ENCODE peak calls at places on chromosomes 11 and 22, in five cellular contexts. K is dorsolateral prefrontal cortex, Z is heart right ventricle, V is cardiac muscle cell, O is foreskin fibroblast. L is an unnamed sample.

GRCh38 chr22:49355206-49355920 is 472.3 kb downstream of the BRD1 start:
- DNase-seq in K (no peak), Z (no peak), V (no peak), O (no peak), L (no peak)

GRCh38 chr11:67687986-67688385 is 13.6 kb upstream of the ALDH3B2 start:
- DNase-seq in K (no peak), Z (no peak), V (no peak), O (no peak), L (no peak)

GRCh38 chr11:85086511-85087284 is 540.4 kb downstream of the DLG2 start:
- DNase-seq in K (no peak), Z (no peak), V (no peak), O (no peak), L (no peak)

GRCh38 chr11:105609832-105610781 is at the start of gene GRIA4:
- DNase-seq in K (peak; percentile 84), Z (peak; percentile 9), V (peak; percentile 76), O (peak; percentile 60), L (peak; percentile 7)

GRCh38 chr11:128653828-128654231 is 40.0 kb upstream of the FLI1 start:
- DNase-seq in K (no peak), Z (peak; percentile 37), V (no peak), O (no peak), L (no peak)

GRCh38 chr22:38114484-38115398 is 4.3 kb upstream of the BAIAP2L2 start:
- DNase-seq in K (peak; percentile 87), Z (peak; percentile 89), V (peak; percentile 88), O (peak; percentile 78), L (peak; percentile 90)

GRCh38 chr11:63888170-63889086 is 28.5 kb downstream of the RCOR2 start:
- DNase-seq in K (no peak), Z (no peak), V (peak; percentile 38), O (peak; percentile 60), L (peak; percentile 66)

GRCh38 chr11:102476069-102476468 is 23.5 kb upstream of the TMEM123 start:
- DNase-seq in K (no peak), Z (no peak), V (no peak), O (no peak), L (no peak)

GRCh38 chr22:47127441-47127871 is 365.0 kb downstream of the TBC1D22A start:
- DNase-seq in K (no peak), Z (no peak), V (no peak), O (no peak), L (no peak)

GRCh38 chr11:72642815-72643511 is 31.3 kb downstream of the PDE2A start:
- DNase-seq in K (no peak), Z (peak; percentile 73), V (peak; percentile 72), O (peak; percentile 26), L (peak; percentile 80)

GRCh38 chr11:108975641-108976071 is 310.8 kb downstream of the DDX10 start:
- DNase-seq in K (no peak), Z (peak; percentile 39), V (peak; percentile 80), O (no peak), L (no peak)

GRCh38 chr11:45896392-45897068 is 10.5 kb downstream of the FREY1 start:
- DNase-seq in K (no peak), Z (no peak), V (peak; percentile 81), O (no peak), L (no peak)

GRCh38 chr11:106231591-106231990 is 154.1 kb downstream of the AASDHPPT start:
- DNase-seq in K (no peak), Z (no peak), V (no peak), O (peak; percentile 23), L (no peak)

GRCh38 chr22:27139935-27140493 is 482.6 kb downstream of the MIAT start:
- DNase-seq in K (no peak), Z (no peak), V (peak; percentile 82), O (peak; percentile 68), L (peak; percentile 45)

GRCh38 chr11:16297332-16297731 is 59.0 kb downstream of the SOX6 start:
- DNase-seq in K (no peak), Z (no peak), V (peak; percentile 21), O (no peak), L (no peak)

GRCh38 chr22:46957521-46957920 is 195.1 kb downstream of the TBC1D22A start:
- DNase-seq in K (no peak), Z (no peak), V (no peak), O (no peak), L (no peak)

GRCh38 chr11:96049426-96049825 is 125.5 kb upstream of the MTMR2 start:
- DNase-seq in K (no peak), Z (no peak), V (no peak), O (peak; percentile 42), L (no peak)

GRCh38 chr11:37104380-37104779 is 506.3 kb upstream of the RAG2 start:
- DNase-seq in K (no peak), Z (no peak), V (no peak), O (no peak), L (no peak)

GRCh38 chr22:30877662-30878515 is 90.7 kb downstream of the MORC2 start:
- DNase-seq in K (peak; percentile 25), Z (peak; percentile 13), V (no peak), O (no peak), L (no peak)

GRCh38 chr11:22633354-22633902 is 7.8 kb upstream of the FANCF start:
- DNase-seq in K (no peak), Z (no peak), V (no peak), O (no peak), L (no peak)

GRCh38 chr11:43788394-43788793 is 92.2 kb upstream of the ALKBH3 start:
- DNase-seq in K (no peak), Z (no peak), V (no peak), O (no peak), L (no peak)

GRCh38 chr11:73308003-73308962 is at the start of gene ARHGEF17:
- DNase-seq in K (no peak), Z (peak; percentile 82), V (peak; percentile 88), O (peak; percentile 77), L (peak; percentile 76)

GRCh38 chr11:95531116-95531515 is 258.5 kb downstream of the FAM76B start:
- DNase-seq in K (no peak), Z (no peak), V (no peak), O (peak; percentile 75), L (no peak)

GRCh38 chr11:125903753-125904659 is at the start of gene DDX25:
- DNase-seq in K (peak; percentile 65), Z (no peak), V (peak; percentile 69), O (no peak), L (no peak)

GRCh38 chr11:96459751-96460150 is 69.9 kb downstream of the JRKL start:
- DNase-seq in K (no peak), Z (no peak), V (no peak), O (no peak), L (no peak)

GRCh38 chr11:20474176-20474950 is 86.8 kb downstream of the PRMT3 start:
- DNase-seq in K (no peak), Z (peak; percentile 20), V (peak; percentile 20), O (no peak), L (no peak)

GRCh38 chr11:65492387-65492636 is 6.5 kb upstream of the MALAT1 start:
- DNase-seq in K (no peak), Z (no peak), V (no peak), O (no peak), L (no peak)

GRCh38 chr11:65492637-65493366 is 6.0 kb upstream of the MALAT1 start:
- DNase-seq in K (peak; percentile 76), Z (peak; percentile 75), V (no peak), O (peak; percentile 88), L (peak; percentile 94)

GRCh38 chr11:65489706-65490310 is 9.0 kb upstream of the MALAT1 start:
- DNase-seq in K (no peak), Z (peak; percentile 46), V (no peak), O (peak; percentile 44), L (peak; percentile 65)

GRCh38 chr11:65491614-65492386 is 7.0 kb upstream of the MALAT1 start:
- DNase-seq in K (peak; percentile 73), Z (peak; percentile 76), V (no peak), O (peak; percentile 93), L (peak; percentile 62)

GRCh38 chr11:65491163-65491465 is 7.7 kb upstream of the MALAT1 start:
- DNase-seq in K (no peak), Z (no peak), V (no peak), O (no peak), L (no peak)
- H3K4me3 ChIP-seq in K (no peak overlapping the region), Z (no peak overlapping the region), V (no peak overlapping the region), O (no peak overlapping the region), L (no peak overlapping the region)

DNA sequence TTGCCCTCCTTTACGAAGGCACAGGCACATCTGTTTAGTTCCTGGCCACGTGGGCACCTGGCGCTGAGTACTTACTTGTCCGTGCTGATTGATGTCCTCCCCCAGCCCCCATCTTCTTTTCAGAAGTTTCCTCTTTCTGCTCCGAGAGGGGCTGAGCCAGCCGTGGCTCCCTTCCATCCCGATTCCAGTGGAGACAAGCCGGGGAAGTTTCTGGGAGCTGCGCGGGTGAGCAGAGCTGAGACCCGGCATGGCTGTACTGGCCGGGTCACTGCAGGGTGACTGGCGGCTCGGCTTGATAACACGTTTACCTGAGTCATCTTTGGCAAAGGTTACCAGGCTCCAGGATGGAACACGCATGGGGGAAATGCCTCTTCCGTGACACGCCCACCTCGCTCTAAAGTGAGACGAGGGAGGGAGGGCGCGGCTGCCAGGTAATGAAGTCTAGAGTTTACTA is 45.4 kb upstream of the ATXN10 start:
- DNase-seq in K (no peak), Z (no peak), V (no peak), O (no peak), L (peak; percentile 12)
- H3K4me3 ChIP-seq in K (no peak overlapping the region), Z (no peak overlapping the region), V (no peak overlapping the region), O (no peak overlapping the region), L (no peak overlapping the region)

GRCh38 chr11:111514216-111515031 is at the start of gene HOATZ:
- DNase-seq in K (no peak), Z (no peak), V (peak; percentile 54), O (no peak), L (no peak)
- H3K4me3 ChIP-seq in K (peak within 1 kb of the TSS; percentile 39), Z (no peak within 1 kb of the TSS), V (peak within 1 kb of the TSS; percentile 19), O (peak within 1 kb of the TSS; percentile 47), L (no peak within 1 kb of the TSS)

DNA sequence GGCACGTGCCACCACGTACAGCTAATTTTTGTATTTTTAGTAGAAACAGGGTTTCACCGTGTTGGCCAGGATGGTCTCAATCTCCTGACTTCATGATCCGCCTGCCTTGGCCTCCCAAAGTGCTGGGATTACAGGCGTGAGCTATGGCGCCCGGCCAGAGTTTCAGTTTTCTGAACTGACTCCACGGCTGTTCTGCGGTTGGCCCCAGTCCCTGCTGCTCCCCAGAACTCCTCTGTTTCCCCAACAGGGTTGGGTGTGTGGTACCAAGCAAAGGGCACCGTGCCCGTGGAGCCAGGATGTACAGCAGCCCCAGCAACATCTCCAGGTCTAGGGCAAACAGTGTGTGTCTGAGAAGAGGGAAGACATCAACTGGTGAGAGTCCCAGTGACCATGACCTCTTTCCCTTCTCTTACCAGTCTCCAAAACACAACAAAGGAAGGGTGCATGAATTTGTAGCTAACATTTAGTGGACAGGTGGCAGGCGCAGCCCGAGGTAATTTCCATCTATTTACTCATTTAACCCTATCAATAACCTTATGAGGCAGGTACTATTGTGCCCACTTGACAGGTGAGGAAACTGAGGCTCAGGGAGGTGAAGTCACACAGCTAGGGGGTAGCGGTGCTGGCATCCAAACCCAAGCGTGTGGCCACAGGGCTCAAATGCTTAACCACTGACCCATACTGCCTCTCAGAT is 57.0 kb upstream of the RBFOX2 start:
- DNase-seq in K (no peak), Z (no peak), V (no peak), O (no peak), L (no peak)
- H3K4me3 ChIP-seq in K (no peak overlapping the region), Z (no peak overlapping the region), V (no peak overlapping the region), O (no peak overlapping the region), L (no peak overlapping the region)

GRCh38 chr11:113313601-113314000 is 782 bp upstream of the TTC12 start:
- DNase-seq in K (no peak), Z (no peak), V (no peak), O (no peak), L (no peak)
- H3K4me3 ChIP-seq in K (peak overlapping the region; percentile 85), Z (peak overlapping the region; percentile 54), V (no peak overlapping the region), O (peak overlapping the region; percentile 87), L (no peak overlapping the region)

GRCh38 chr22:23222875-23223565 is 42.7 kb downstream of the BCR start:
- DNase-seq in K (no peak), Z (no peak), V (no peak), O (no peak), L (no peak)
- H3K4me3 ChIP-seq in K (no peak overlapping the region), Z (no peak overlapping the region), V (no peak overlapping the region), O (no peak overlapping the region), L (no peak overlapping the region)